ENCODE peak calls at places on chromosome 18, in four cellular contexts. One of them, this sample, is unnamed.

GRCh38 chr18:33128581-33128980 is 311.9 kb downstream of the CCDC178 start:
- DNase-seq in NCI-H345: no peak
- DNase-seq in activated T-helper 1 cell treated with Interleukin-2 at 50 U/mL for 16 hours: no peak
- DNase-seq in hypothalamus: no peak
- DNase-seq in this sample: no peak

GRCh38 chr18:62863629-62864028 is 148.3 kb downstream of the PHLPP1 start:
- DNase-seq in NCI-H345: no peak
- DNase-seq in activated T-helper 1 cell treated with Interleukin-2 at 50 U/mL for 16 hours: no peak
- DNase-seq in hypothalamus: no peak
- DNase-seq in this sample: no peak

GRCh38 chr18:51196116-51196810 is 1.2 kb downstream of the MEX3C start:
- DNase-seq in NCI-H345: peak; percentile 25
- DNase-seq in activated T-helper 1 cell treated with Interleukin-2 at 50 U/mL for 16 hours: peak; percentile 31
- DNase-seq in hypothalamus: peak; percentile 22
- DNase-seq in this sample: no peak

GRCh38 chr18:65567372-65567771 is 183.4 kb upstream of the CDH7 start:
- DNase-seq in NCI-H345: peak; percentile 12
- DNase-seq in activated T-helper 1 cell treated with Interleukin-2 at 50 U/mL for 16 hours: no peak
- DNase-seq in hypothalamus: no peak
- DNase-seq in this sample: no peak

GRCh38 chr18:32389868-32390267 is 80.8 kb downstream of the GAREM1 start:
- DNase-seq in NCI-H345: peak; percentile 90
- DNase-seq in activated T-helper 1 cell treated with Interleukin-2 at 50 U/mL for 16 hours: no peak
- DNase-seq in hypothalamus: no peak
- DNase-seq in this sample: no peak

GRCh38 chr18:11553098-11553940 is 56.1 kb upstream of the SLC35G4 start:
- DNase-seq in NCI-H345: peak; percentile 46
- DNase-seq in activated T-helper 1 cell treated with Interleukin-2 at 50 U/mL for 16 hours: no peak
- DNase-seq in hypothalamus: no peak
- DNase-seq in this sample: no peak

GRCh38 chr18:54684786-54685185 is 93.7 kb downstream of the DYNAP start:
- DNase-seq in NCI-H345: no peak
- DNase-seq in activated T-helper 1 cell treated with Interleukin-2 at 50 U/mL for 16 hours: no peak
- DNase-seq in hypothalamus: no peak
- DNase-seq in this sample: no peak

GRCh38 chr18:8654482-8655451 is 45.5 kb downstream of the RAB12 start:
- DNase-seq in NCI-H345: peak; percentile 40
- DNase-seq in activated T-helper 1 cell treated with Interleukin-2 at 50 U/mL for 16 hours: no peak
- DNase-seq in hypothalamus: no peak
- DNase-seq in this sample: no peak

GRCh38 chr18:60452424-60452823 is 79.8 kb upstream of the MC4R start:
- DNase-seq in NCI-H345: no peak
- DNase-seq in activated T-helper 1 cell treated with Interleukin-2 at 50 U/mL for 16 hours: no peak
- DNase-seq in hypothalamus: no peak
- DNase-seq in this sample: no peak

GRCh38 chr18:36264283-36264682 is 33.2 kb upstream of the FHOD3 start:
- DNase-seq in NCI-H345: no peak
- DNase-seq in activated T-helper 1 cell treated with Interleukin-2 at 50 U/mL for 16 hours: no peak
- DNase-seq in hypothalamus: no peak
- DNase-seq in this sample: no peak

GRCh38 chr18:74519320-74520095 is 14.8 kb upstream of the CNDP1 start:
- DNase-seq in NCI-H345: no peak
- DNase-seq in activated T-helper 1 cell treated with Interleukin-2 at 50 U/mL for 16 hours: no peak
- DNase-seq in hypothalamus: no peak
- DNase-seq in this sample: no peak

GRCh38 chr18:79962835-79963657 is 1.4 kb upstream of the HSBP1L1 start:
- DNase-seq in NCI-H345: no peak
- DNase-seq in activated T-helper 1 cell treated with Interleukin-2 at 50 U/mL for 16 hours: no peak
- DNase-seq in hypothalamus: no peak
- DNase-seq in this sample: no peak

GRCh38 chr18:42113529-42114191 is 158.6 kb downstream of the PIK3C3 start:
- DNase-seq in NCI-H345: no peak
- DNase-seq in activated T-helper 1 cell treated with Interleukin-2 at 50 U/mL for 16 hours: no peak
- DNase-seq in hypothalamus: no peak
- DNase-seq in this sample: no peak

GRCh38 chr18:32042337-32042736 is 23.7 kb downstream of the RNF125 start:
- DNase-seq in NCI-H345: no peak
- DNase-seq in activated T-helper 1 cell treated with Interleukin-2 at 50 U/mL for 16 hours: no peak
- DNase-seq in hypothalamus: no peak
- DNase-seq in this sample: no peak

GRCh38 chr18:49167084-49167483 is 216.3 kb upstream of the SMAD7 start:
- DNase-seq in NCI-H345: no peak
- DNase-seq in activated T-helper 1 cell treated with Interleukin-2 at 50 U/mL for 16 hours: no peak
- DNase-seq in hypothalamus: no peak
- DNase-seq in this sample: no peak

GRCh38 chr18:57621252-57621607 is 406 bp downstream of the NARS1 start:
- DNase-seq in NCI-H345: peak; percentile 40
- DNase-seq in activated T-helper 1 cell treated with Interleukin-2 at 50 U/mL for 16 hours: peak; percentile 3
- DNase-seq in hypothalamus: no peak
- DNase-seq in this sample: no peak

This sample was measured in ascending aorta.